ENCODE peak calls at places on chromosomes 13 and 19, in eight cellular contexts. J, Y, E, F, V, B, H and C are unnamed samples.

GRCh38 chr13:46668302-46668720 is 115.3 kb downstream of the LRCH1 start:
- DNase-seq in J (peak; percentile 35), Y (no peak), E (peak; percentile 42), F (no peak), V (peak; percentile 43), B (peak; percentile 68), H (no peak), C (peak; percentile 21)

GRCh38 chr13:98265669-98266551 is 88.8 kb upstream of the RNF113B start:
- DNase-seq in J (no peak), Y (no peak), E (peak; percentile 59), F (no peak), V (no peak), B (no peak), H (no peak), C (no peak)

GRCh38 chr19:43540381-43540780 is 7.4 kb downstream of the ZNF575 start:
- DNase-seq in J (no peak), Y (no peak), E (no peak), F (no peak), V (no peak), B (no peak), H (no peak), C (no peak)

GRCh38 chr19:3476830-3477229 is 3.5 kb downstream of the SMIM24 start:
- DNase-seq in J (no peak), Y (no peak), E (no peak), F (no peak), V (no peak), B (no peak), H (no peak), C (no peak)

GRCh38 chr19:37669336-37669963 is 14.2 kb upstream of the ZFP30 start:
- DNase-seq in J (no peak), Y (no peak), E (no peak), F (peak; percentile 30), V (no peak), B (no peak), H (no peak), C (no peak)

GRCh38 chr13:48532146-48532472 is 771 bp downstream of the RCBTB2 start:
- DNase-seq in J (no peak), Y (no peak), E (no peak), F (no peak), V (no peak), B (no peak), H (no peak), C (peak; percentile 69)

GRCh38 chr13:109787135-109787954 is 962 bp upstream of the IRS2 start:
- DNase-seq in J (peak; percentile 40), Y (no peak), E (no peak), F (peak; percentile 78), V (peak; percentile 58), B (no peak), H (no peak), C (no peak)

GRCh38 chr13:99496322-99497142 is 4.7 kb upstream of the TM9SF2 start:
- DNase-seq in J (peak; percentile 35), Y (peak; percentile 70), E (peak; percentile 73), F (peak; percentile 14), V (peak; percentile 56), B (peak; percentile 76), H (no peak), C (peak; percentile 62)

GRCh38 chr19:51687791-51688664 is 5.1 kb upstream of the SPACA6 start:
- DNase-seq in J (peak; percentile 74), Y (no peak), E (peak; percentile 42), F (peak; percentile 90), V (peak; percentile 78), B (peak; percentile 82), H (peak; percentile 37), C (peak; percentile 60)

GRCh38 chr19:31648347-31648746 is 299.1 kb upstream of the TSHZ3 start:
- DNase-seq in J (no peak), Y (no peak), E (no peak), F (no peak), V (no peak), B (no peak), H (no peak), C (no peak)

GRCh38 chr19:48443731-48444128 is 2.1 kb upstream of the GRWD1 start:
- DNase-seq in J (no peak), Y (no peak), E (no peak), F (no peak), V (no peak), B (no peak), H (no peak), C (no peak)

GRCh38 chr19:58579473-58580142 is 6.5 kb upstream of the MZF1 start:
- DNase-seq in J (no peak), Y (no peak), E (no peak), F (no peak), V (no peak), B (peak; percentile 34), H (no peak), C (no peak)

GRCh38 chr19:50835103-50835784 is 1.9 kb upstream of the KLK15 start:
- DNase-seq in J (no peak), Y (no peak), E (no peak), F (no peak), V (no peak), B (no peak), H (no peak), C (no peak)

GRCh38 chr19:42335971-42336370 is 10.5 kb downstream of the MEGF8 start:
- DNase-seq in J (no peak), Y (no peak), E (no peak), F (no peak), V (no peak), B (no peak), H (no peak), C (no peak)

GRCh38 chr19:36837525-36837901 is 674 bp downstream of the ZNF790 start:
- DNase-seq in J (no peak), Y (no peak), E (peak; percentile 12), F (peak; percentile 14), V (no peak), B (no peak), H (no peak), C (no peak)

GRCh38 chr13:30165071-30165470 is 142.3 kb downstream of the KATNAL1 start:
- DNase-seq in J (no peak), Y (no peak), E (no peak), F (no peak), V (no peak), B (no peak), H (no peak), C (no peak)

GRCh38 chr19:16449330-16449961 is 22.3 kb downstream of the EPS15L1 start:
- DNase-seq in J (no peak), Y (peak; percentile 27), E (no peak), F (no peak), V (no peak), B (no peak), H (no peak), C (no peak)

GRCh38 chr13:65784088-65784816 is 1445.9 kb downstream of the PCDH9 start:
- DNase-seq in J (no peak), Y (no peak), E (no peak), F (no peak), V (no peak), B (no peak), H (no peak), C (no peak)

GRCh38 chr13:105441406-105441805 is 1094.1 kb downstream of the EFNB2 start:
- DNase-seq in J (no peak), Y (no peak), E (no peak), F (no peak), V (no peak), B (no peak), H (no peak), C (no peak)

GRCh38 chr13:64428196-64428595 is 2801.9 kb downstream of the PCDH9 start:
- DNase-seq in J (no peak), Y (no peak), E (no peak), F (no peak), V (no peak), B (no peak), H (no peak), C (no peak)

GRCh38 chr13:111283991-111284390 is 36.5 kb upstream of the TEX29 start:
- DNase-seq in J (no peak), Y (no peak), E (no peak), F (no peak), V (no peak), B (no peak), H (no peak), C (no peak)

GRCh38 chr19:6056801-6057650 is 53.3 kb downstream of the RFX2 start:
- DNase-seq in J (peak; percentile 76), Y (no peak), E (peak; percentile 74), F (peak; percentile 88), V (peak; percentile 82), B (peak; percentile 90), H (no peak), C (peak; percentile 58)

GRCh38 chr13:112574476-112575294 is 13.3 kb downstream of the TUBGCP3 start:
- DNase-seq in J (no peak), Y (no peak), E (no peak), F (no peak), V (no peak), B (no peak), H (no peak), C (no peak)

GRCh38 chr19:12208221-12208620 is 45.3 kb downstream of the ZNF136 start:
- DNase-seq in J (no peak), Y (no peak), E (no peak), F (no peak), V (no peak), B (no peak), H (no peak), C (no peak)

GRCh38 chr13:23992722-23993438 is 95.6 kb upstream of the C1QTNF9B start:
- DNase-seq in J (no peak), Y (no peak), E (no peak), F (no peak), V (no peak), B (no peak), H (peak; percentile 38), C (peak; percentile 94)

GRCh38 chr19:46115396-46116109 is 8.9 kb downstream of the IGFL3 start:
- DNase-seq in J (no peak), Y (no peak), E (no peak), F (no peak), V (no peak), B (no peak), H (no peak), C (no peak)

GRCh38 chr19:19422156-19422555 is 16.7 kb downstream of the GATAD2A start:
- DNase-seq in J (no peak), Y (no peak), E (no peak), F (no peak), V (no peak), B (no peak), H (no peak), C (no peak)

GRCh38 chr13:79810671-79811070 is 329.7 kb downstream of the NDFIP2 start:
- DNase-seq in J (no peak), Y (no peak), E (no peak), F (peak; percentile 82), V (no peak), B (no peak), H (no peak), C (no peak)

GRCh38 chr13:23427342-23428182 is 5.9 kb downstream of the SACS start:
- DNase-seq in J (no peak), Y (no peak), E (no peak), F (no peak), V (peak; percentile 35), B (peak; percentile 64), H (no peak), C (peak; percentile 70)

GRCh38 chr13:66657165-66657895 is 572.8 kb downstream of the PCDH9 start:
- DNase-seq in J (peak; percentile 66), Y (no peak), E (peak; percentile 93), F (peak; percentile 6), V (peak; percentile 77), B (no peak), H (no peak), C (peak; percentile 35)

GRCh38 chr13:97889803-97890202 is 63.7 kb upstream of the IPO5 start:
- DNase-seq in J (peak; percentile 36), Y (no peak), E (no peak), F (no peak), V (no peak), B (no peak), H (no peak), C (no peak)

GRCh38 chr13:48486362-48486761 is 46.5 kb downstream of the RCBTB2 start:
- DNase-seq in J (no peak), Y (no peak), E (no peak), F (no peak), V (no peak), B (no peak), H (no peak), C (no peak)